ENCODE peak calls at places on chromosome 17, in six cellular contexts. U is nephron progenitor cell, T is endodermal cell, A is mucosa of descending colon, I is cardiac muscle cell, F is osteocyte. M is an unnamed sample.

GRCh38 chr17:62704381-62704971 is 77.0 kb downstream of the MRC2 start:
- DNase-seq in A (peak; percentile 49), U (peak; percentile 45), I (peak; percentile 44), F (no peak), T (peak; percentile 90), M (no peak)

GRCh38 chr17:34176440-34176839 is 78.6 kb upstream of the CCL2 start:
- DNase-seq in T (no peak), F (no peak), U (no peak), A (no peak), I (no peak), M (no peak)

GRCh38 chr17:32873114-32873513 is 3.8 kb downstream of the MYO1D start:
- DNase-seq in A (no peak), I (no peak), U (no peak), T (no peak), F (no peak), M (no peak)

GRCh38 chr17:64040201-64040600 is 19.8 kb upstream of the ICAM2 start:
- DNase-seq in A (peak; percentile 55), T (no peak), U (no peak), I (no peak), F (no peak), M (peak; percentile 45)

GRCh38 chr17:17769869-17770361 is 66.9 kb downstream of the SREBF1 start:
- DNase-seq in F (no peak), I (no peak), U (peak; percentile 50), T (no peak), A (no peak), M (no peak)

GRCh38 chr17:39647242-39647641 is 10.3 kb downstream of the STARD3 start:
- DNase-seq in T (no peak), F (no peak), A (no peak), I (no peak), U (no peak), M (no peak)

GRCh38 chr17:49989518-49989880 is 5.5 kb downstream of the DLX3 start:
- DNase-seq in I (no peak), A (no peak), T (peak; percentile 54), F (no peak), U (no peak), M (no peak)

GRCh38 chr17:35467824-35468223 is 19.3 kb upstream of the SLFN13 start:
- DNase-seq in T (no peak), F (no peak), A (no peak), U (no peak), I (no peak), M (no peak)

GRCh38 chr17:22669721-22670120 is 977.4 kb downstream of the KCNJ18 start:
- DNase-seq in I (no peak), A (no peak), F (no peak), U (no peak), T (no peak), M (no peak)

GRCh38 chr17:70527364-70527888 is 358.1 kb downstream of the KCNJ2 start:
- DNase-seq in A (no peak), U (no peak), I (no peak), T (no peak), F (no peak), M (no peak)

GRCh38 chr17:59769891-59770290 is 62.4 kb downstream of the VMP1 start:
- DNase-seq in U (no peak), I (no peak), A (no peak), T (no peak), F (no peak), M (no peak)

GRCh38 chr17:17957584-17957916 is 14.7 kb downstream of the TOM1L2 start:
- DNase-seq in F (no peak), A (peak; percentile 28), U (no peak), I (no peak), T (no peak), M (no peak)

GRCh38 chr17:80007939-80008338 is 27.7 kb downstream of the TBC1D16 start:
- DNase-seq in U (no peak), T (no peak), I (no peak), A (no peak), F (no peak), M (no peak)

GRCh38 chr17:63817736-63818385 is 9.4 kb upstream of the PSMC5 start:
- DNase-seq in I (no peak), T (peak; percentile 47), A (no peak), F (no peak), U (no peak), M (no peak)

GRCh38 chr17:80660527-80661198 is 116.0 kb downstream of the RPTOR start:
- DNase-seq in T (peak; percentile 66), A (no peak), U (no peak), F (no peak), I (no peak), M (no peak)

GRCh38 chr17:47208744-47209488 is at the start of gene MYL4:
- DNase-seq in U (no peak), T (peak; percentile 70), A (no peak), I (peak; percentile 96), F (no peak), M (no peak)

DNA sequence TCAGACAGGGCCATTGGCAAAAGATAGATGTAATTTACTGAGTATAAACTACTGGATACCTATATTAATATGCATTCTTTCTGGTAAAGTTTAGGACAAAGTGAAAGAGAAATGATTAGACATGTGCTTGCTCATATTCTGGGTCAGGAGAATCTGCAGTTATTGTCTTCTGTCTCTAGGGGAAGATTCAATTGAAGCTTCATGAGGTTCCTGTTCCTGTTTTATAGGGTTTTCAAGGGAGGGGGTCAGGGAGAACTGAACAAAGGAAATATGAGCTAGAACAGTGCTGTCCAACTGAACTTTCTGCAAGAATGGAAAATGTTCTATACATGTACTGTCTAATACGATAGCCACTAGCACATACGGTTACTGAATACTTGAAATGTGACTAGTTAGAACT is 59.3 kb upstream of the CORO6 start:
- DNase-seq in I (no peak), U (no peak), A (no peak), T (no peak), F (no peak), M (no peak)
- TF ChIP-seq CTCF in I (no peak), U (no peak), A (no peak), T (no peak), F (no peak), M (no peak)

DNA sequence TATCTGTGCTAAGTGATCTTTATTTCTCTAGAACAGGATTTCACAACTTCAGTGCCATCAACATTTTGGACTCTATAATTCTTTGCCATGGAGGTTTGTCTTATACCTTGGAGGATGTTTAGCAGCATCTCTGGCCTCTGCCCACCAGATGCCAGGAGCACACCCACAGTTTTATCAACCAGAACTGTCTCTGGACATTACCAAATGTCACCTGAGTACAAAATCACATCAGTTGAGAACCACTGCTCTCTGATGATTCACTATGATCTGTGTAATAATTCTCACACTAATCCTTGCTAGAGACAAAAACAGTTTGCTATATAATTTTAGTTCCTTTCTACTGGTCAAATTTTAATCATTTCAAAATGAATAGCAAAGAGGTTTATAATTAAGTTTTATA is 102.8 kb upstream of the AMZ2 start:
- DNase-seq in A (no peak), I (no peak), T (no peak), U (no peak), F (no peak), M (no peak)
- TF ChIP-seq CTCF in A (no peak), I (no peak), T (no peak), U (no peak), F (no peak), M (no peak)

DNA sequence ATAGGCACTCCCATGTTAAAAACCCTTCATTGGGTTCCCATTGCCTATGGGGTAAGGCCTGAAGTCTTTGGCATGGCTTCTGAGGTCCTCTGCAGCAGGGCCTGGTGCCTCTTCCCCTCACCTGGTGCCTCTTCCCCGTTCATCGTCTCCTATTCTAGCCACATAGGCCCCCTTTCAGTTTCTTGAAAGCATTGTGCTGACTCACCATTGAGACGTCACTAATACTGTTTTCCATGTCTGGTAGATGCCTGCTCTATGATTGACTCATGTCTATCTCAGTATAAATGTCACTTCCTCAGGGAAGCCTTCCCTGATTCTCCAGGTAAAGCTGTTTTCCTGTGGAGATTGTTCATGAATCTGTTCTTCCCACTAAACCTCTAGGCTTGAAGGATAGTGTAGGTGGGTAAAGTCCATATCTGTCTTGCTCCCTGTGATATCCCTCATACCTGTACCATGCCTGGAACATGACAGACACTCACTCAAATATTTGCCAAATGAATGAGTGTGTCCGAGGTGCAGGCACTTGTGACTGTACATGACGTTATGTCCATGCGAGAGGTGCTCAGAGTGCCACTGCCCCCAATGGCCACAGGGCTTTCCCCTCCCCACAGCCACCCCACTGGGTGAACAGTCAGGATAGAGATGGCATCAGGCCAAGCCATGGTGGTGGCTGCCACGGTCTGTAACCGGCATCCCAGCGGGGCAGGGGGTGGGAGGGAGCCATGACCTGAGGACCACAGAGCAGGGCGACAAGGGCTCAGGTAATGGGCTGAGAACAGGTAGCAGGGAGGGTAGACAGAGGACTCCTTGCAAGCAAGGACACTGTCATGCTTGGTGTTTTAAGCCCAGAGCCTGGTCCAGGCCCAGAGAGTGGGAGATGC is 85.2 kb upstream of the FAM20A start:
- DNase-seq in T (no peak), A (no peak), F (no peak), I (no peak), U (no peak), M (no peak)
- TF ChIP-seq CTCF in T (no peak), A (no peak), F (no peak), I (no peak), U (no peak), M (no peak)

GRCh38 chr17:76179496-76180467 is 38.7 kb upstream of the FOXJ1 start:
- DNase-seq in U (no peak), I (no peak), T (no peak), F (no peak), A (no peak), M (no peak)
- TF ChIP-seq CTCF in U (no peak), I (peak; percentile 13), T (peak; percentile 16), F (no peak), A (no peak), M (no peak)

GRCh38 chr17:28055546-28056275 is 13.2 kb downstream of the NLK start:
- DNase-seq in U (no peak), I (no peak), F (no peak), T (no peak), A (no peak), M (no peak)

GRCh38 chr17:28053044-28053670 is 10.7 kb downstream of the NLK start:
- DNase-seq in U (no peak), I (no peak), F (no peak), A (no peak), T (no peak), M (no peak)

GRCh38 chr17:28057731-28058246 is 15.3 kb downstream of the NLK start:
- DNase-seq in A (no peak), F (no peak), U (no peak), T (no peak), I (no peak), M (no peak)

GRCh38 chr17:28053725-28054124 is 11.2 kb downstream of the NLK start:
- DNase-seq in A (no peak), F (no peak), T (no peak), U (no peak), I (no peak), M (no peak)

DNA sequence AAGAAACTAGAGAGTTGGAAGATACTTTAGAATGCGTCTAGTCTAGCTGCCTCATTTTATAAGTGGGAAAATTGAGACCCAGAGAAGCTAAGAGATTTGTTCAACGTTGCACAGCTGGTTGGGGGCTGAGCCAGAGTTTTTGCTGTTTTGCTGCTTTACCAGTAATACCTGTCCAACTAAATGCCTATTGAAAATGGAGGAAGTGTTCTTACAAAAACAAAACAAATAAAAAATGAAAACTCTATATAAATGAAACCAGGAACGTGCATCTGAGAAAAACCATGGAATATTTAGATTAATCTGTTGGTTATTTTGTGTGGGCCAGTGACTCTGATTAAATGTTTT is 13.8 kb downstream of the NLK start:
- DNase-seq in T (no peak), I (no peak), U (no peak), A (no peak), F (no peak), M (no peak)
- TF ChIP-seq CTCF in T (no peak), I (no peak), U (no peak), A (no peak), F (no peak), M (no peak)

GRCh38 chr17:65294184-65294719 is 157.1 kb downstream of the RGS9 start:
- DNase-seq in T (peak; percentile 95), F (peak; percentile 87), A (peak; percentile 84), U (peak; percentile 69), I (peak; percentile 83), M (no peak)
- TF ChIP-seq CTCF in T (peak; percentile 94), F (peak; percentile 91), A (peak; percentile 70), U (peak; percentile 76), I (peak; percentile 91), M (peak; percentile 64)

M was measured in ascending aorta.